ENCODE peak calls at places on chromosomes 5 and 9, in ten cellular contexts. One of them, this sample, is unnamed.

GRCh38 chr5:14217587-14217986 is 74.4 kb downstream of the TRIO start:
- DNase-seq in foreskin fibroblast: no peak
- DNase-seq in WTC11: no peak
- DNase-seq in GM13977: no peak
- DNase-seq in DMS153: no peak
- DNase-seq in COR-L47: no peak
- DNase-seq in stimulated activated CD4-positive, alpha-beta T cell treated with anti-CD3 and anti-CD28 coated beads, Interleukin-4, amount 100 ng/mL, for 48 hours: no peak
- DNase-seq in kidney tubule cell: no peak
- DNase-seq in adrenal gland: no peak
- DNase-seq in NCI-H2081: no peak
- DNase-seq in this sample: no peak

GRCh38 chr9:112846528-112847488 is 43.9 kb downstream of the SLC46A2 start:
- DNase-seq in NCI-H2081: no peak
- DNase-seq in kidney tubule cell: no peak
- DNase-seq in adrenal gland: no peak
- DNase-seq in GM13977: no peak
- DNase-seq in WTC11: peak
- DNase-seq in COR-L47: no peak
- DNase-seq in foreskin fibroblast: peak
- DNase-seq in stimulated activated CD4-positive, alpha-beta T cell treated with anti-CD3 and anti-CD28 coated beads, Interleukin-4, amount 100 ng/mL, for 48 hours: no peak
- DNase-seq in DMS153: no peak
- DNase-seq in this sample: no peak

GRCh38 chr9:114790521-114790920 is 15.3 kb downstream of the TNFSF15 start:
- DNase-seq in COR-L47: no peak
- DNase-seq in kidney tubule cell: peak
- DNase-seq in DMS153: no peak
- DNase-seq in WTC11: no peak
- DNase-seq in foreskin fibroblast: no peak
- DNase-seq in adrenal gland: no peak
- DNase-seq in NCI-H2081: no peak
- DNase-seq in stimulated activated CD4-positive, alpha-beta T cell treated with anti-CD3 and anti-CD28 coated beads, Interleukin-4, amount 100 ng/mL, for 48 hours: no peak
- DNase-seq in GM13977: no peak
- DNase-seq in this sample: no peak

GRCh38 chr5:93092349-93093105 is 488.5 kb downstream of the NR2F1-AS1 start:
- DNase-seq in DMS153: no peak
- DNase-seq in NCI-H2081: no peak
- DNase-seq in adrenal gland: no peak
- DNase-seq in foreskin fibroblast: peak
- DNase-seq in WTC11: no peak
- DNase-seq in stimulated activated CD4-positive, alpha-beta T cell treated with anti-CD3 and anti-CD28 coated beads, Interleukin-4, amount 100 ng/mL, for 48 hours: no peak
- DNase-seq in COR-L47: no peak
- DNase-seq in GM13977: no peak
- DNase-seq in kidney tubule cell: peak
- DNase-seq in this sample: no peak

GRCh38 chr5:120254385-120254784 is 209.7 kb upstream of the PRR16 start:
- DNase-seq in COR-L47: no peak
- DNase-seq in WTC11: no peak
- DNase-seq in kidney tubule cell: peak
- DNase-seq in stimulated activated CD4-positive, alpha-beta T cell treated with anti-CD3 and anti-CD28 coated beads, Interleukin-4, amount 100 ng/mL, for 48 hours: no peak
- DNase-seq in foreskin fibroblast: peak
- DNase-seq in adrenal gland: no peak
- DNase-seq in DMS153: no peak
- DNase-seq in GM13977: no peak
- DNase-seq in NCI-H2081: no peak
- DNase-seq in this sample: no peak

GRCh38 chr5:121870489-121870888 is 18.8 kb downstream of the FTMT start:
- DNase-seq in kidney tubule cell: no peak
- DNase-seq in NCI-H2081: no peak
- DNase-seq in adrenal gland: no peak
- DNase-seq in COR-L47: no peak
- DNase-seq in stimulated activated CD4-positive, alpha-beta T cell treated with anti-CD3 and anti-CD28 coated beads, Interleukin-4, amount 100 ng/mL, for 48 hours: no peak
- DNase-seq in foreskin fibroblast: peak
- DNase-seq in WTC11: no peak
- DNase-seq in GM13977: no peak
- DNase-seq in DMS153: no peak
- DNase-seq in this sample: no peak

GRCh38 chr5:89864941-89865340 is 544.6 kb downstream of the CETN3 start:
- DNase-seq in WTC11: no peak
- DNase-seq in stimulated activated CD4-positive, alpha-beta T cell treated with anti-CD3 and anti-CD28 coated beads, Interleukin-4, amount 100 ng/mL, for 48 hours: no peak
- DNase-seq in adrenal gland: no peak
- DNase-seq in foreskin fibroblast: no peak
- DNase-seq in kidney tubule cell: no peak
- DNase-seq in COR-L47: no peak
- DNase-seq in GM13977: no peak
- DNase-seq in NCI-H2081: no peak
- DNase-seq in DMS153: no peak
- DNase-seq in this sample: no peak

GRCh38 chr5:103093727-103094126 is 26.2 kb downstream of the GIN1 start:
- DNase-seq in foreskin fibroblast: no peak
- DNase-seq in GM13977: no peak
- DNase-seq in stimulated activated CD4-positive, alpha-beta T cell treated with anti-CD3 and anti-CD28 coated beads, Interleukin-4, amount 100 ng/mL, for 48 hours: no peak
- DNase-seq in adrenal gland: no peak
- DNase-seq in kidney tubule cell: no peak
- DNase-seq in NCI-H2081: no peak
- DNase-seq in COR-L47: no peak
- DNase-seq in DMS153: no peak
- DNase-seq in WTC11: no peak
- DNase-seq in this sample: no peak

GRCh38 chr5:64576241-64576640 is 70.4 kb downstream of the RGS7BP start:
- DNase-seq in WTC11: no peak
- DNase-seq in DMS153: no peak
- DNase-seq in kidney tubule cell: no peak
- DNase-seq in foreskin fibroblast: peak
- DNase-seq in NCI-H2081: no peak
- DNase-seq in COR-L47: no peak
- DNase-seq in adrenal gland: no peak
- DNase-seq in GM13977: no peak
- DNase-seq in stimulated activated CD4-positive, alpha-beta T cell treated with anti-CD3 and anti-CD28 coated beads, Interleukin-4, amount 100 ng/mL, for 48 hours: no peak
- DNase-seq in this sample: no peak

GRCh38 chr5:134227259-134227658 is 1.4 kb upstream of the PPP2CA start:
- DNase-seq in COR-L47: peak
- DNase-seq in foreskin fibroblast: peak
- DNase-seq in GM13977: no peak
- DNase-seq in stimulated activated CD4-positive, alpha-beta T cell treated with anti-CD3 and anti-CD28 coated beads, Interleukin-4, amount 100 ng/mL, for 48 hours: no peak
- DNase-seq in adrenal gland: peak
- DNase-seq in WTC11: peak
- DNase-seq in NCI-H2081: no peak
- DNase-seq in DMS153: no peak
- DNase-seq in kidney tubule cell: peak
- DNase-seq in this sample: no peak

GRCh38 chr9:116312221-116312620 is 158.6 kb downstream of the PAPPA start:
- DNase-seq in foreskin fibroblast: peak
- DNase-seq in stimulated activated CD4-positive, alpha-beta T cell treated with anti-CD3 and anti-CD28 coated beads, Interleukin-4, amount 100 ng/mL, for 48 hours: no peak
- DNase-seq in NCI-H2081: no peak
- DNase-seq in GM13977: no peak
- DNase-seq in kidney tubule cell: no peak
- DNase-seq in DMS153: no peak
- DNase-seq in adrenal gland: no peak
- DNase-seq in COR-L47: no peak
- DNase-seq in WTC11: no peak
- DNase-seq in this sample: no peak

GRCh38 chr5:160318409-160318808 is 6.0 kb upstream of the CCNJL start:
- DNase-seq in COR-L47: no peak
- DNase-seq in foreskin fibroblast: no peak
- DNase-seq in DMS153: no peak
- DNase-seq in WTC11: no peak
- DNase-seq in adrenal gland: no peak
- DNase-seq in stimulated activated CD4-positive, alpha-beta T cell treated with anti-CD3 and anti-CD28 coated beads, Interleukin-4, amount 100 ng/mL, for 48 hours: no peak
- DNase-seq in GM13977: no peak
- DNase-seq in kidney tubule cell: no peak
- DNase-seq in NCI-H2081: no peak
- DNase-seq in this sample: no peak